ENCODE peak calls at places on chromosomes 7 and 10, in ten cellular contexts. One of them, this sample, is unnamed.

GRCh38 chr7:65951837-65952578 is 30.0 kb downstream of the GUSB start:
- DNase-seq in activated CD4-positive, alpha-beta T cell treated with anti-CD3 and anti-CD28 coated beads, Interleukin-2, amount 10 ng/mL, durations not matched to agents 7 days and 5 days: no peak
- DNase-seq in T-helper 1 cell: no peak
- DNase-seq in posterior vena cava: no peak
- DNase-seq in astrocyte of the hippocampus: peak; percentile 17
- DNase-seq in glutamatergic neuron: no peak
- DNase-seq in activated gamma-delta T cell: no peak
- DNase-seq in HCEC 1CT: no peak
- DNase-seq in AG04450: no peak
- DNase-seq in NT2/D1: no peak
- DNase-seq in this sample: no peak

GRCh38 chr7:141362580-141363435 is 188.4 kb upstream of the AGK start:
- DNase-seq in HCEC 1CT: peak; percentile 88
- DNase-seq in AG04450: no peak
- DNase-seq in glutamatergic neuron: no peak
- DNase-seq in activated CD4-positive, alpha-beta T cell treated with anti-CD3 and anti-CD28 coated beads, Interleukin-2, amount 10 ng/mL, durations not matched to agents 7 days and 5 days: no peak
- DNase-seq in T-helper 1 cell: no peak
- DNase-seq in activated gamma-delta T cell: no peak
- DNase-seq in astrocyte of the hippocampus: peak; percentile 94
- DNase-seq in NT2/D1: peak; percentile 32
- DNase-seq in posterior vena cava: no peak
- DNase-seq in this sample: no peak

GRCh38 chr7:81234896-81235295 is 316.0 kb upstream of the SEMA3C start:
- DNase-seq in glutamatergic neuron: no peak
- DNase-seq in NT2/D1: no peak
- DNase-seq in astrocyte of the hippocampus: no peak
- DNase-seq in posterior vena cava: no peak
- DNase-seq in HCEC 1CT: peak; percentile 15
- DNase-seq in activated gamma-delta T cell: no peak
- DNase-seq in T-helper 1 cell: no peak
- DNase-seq in activated CD4-positive, alpha-beta T cell treated with anti-CD3 and anti-CD28 coated beads, Interleukin-2, amount 10 ng/mL, durations not matched to agents 7 days and 5 days: no peak
- DNase-seq in AG04450: no peak
- DNase-seq in this sample: no peak

GRCh38 chr10:9814285-9814866 is 1203.3 kb upstream of the CELF2 start:
- DNase-seq in T-helper 1 cell: no peak
- DNase-seq in activated gamma-delta T cell: no peak
- DNase-seq in astrocyte of the hippocampus: peak; percentile 8
- DNase-seq in HCEC 1CT: peak; percentile 0
- DNase-seq in AG04450: no peak
- DNase-seq in activated CD4-positive, alpha-beta T cell treated with anti-CD3 and anti-CD28 coated beads, Interleukin-2, amount 10 ng/mL, durations not matched to agents 7 days and 5 days: no peak
- DNase-seq in posterior vena cava: no peak
- DNase-seq in glutamatergic neuron: no peak
- DNase-seq in NT2/D1: no peak
- DNase-seq in this sample: no peak

GRCh38 chr10:101889256-101890210 is 45.9 kb upstream of the KCNIP2 start:
- DNase-seq in T-helper 1 cell: peak; percentile 30
- DNase-seq in astrocyte of the hippocampus: peak; percentile 84
- DNase-seq in HCEC 1CT: peak; percentile 60
- DNase-seq in glutamatergic neuron: peak; percentile 91
- DNase-seq in activated CD4-positive, alpha-beta T cell treated with anti-CD3 and anti-CD28 coated beads, Interleukin-2, amount 10 ng/mL, durations not matched to agents 7 days and 5 days: peak; percentile 82
- DNase-seq in activated gamma-delta T cell: no peak
- DNase-seq in posterior vena cava: peak; percentile 88
- DNase-seq in AG04450: peak; percentile 61
- DNase-seq in NT2/D1: peak; percentile 46
- DNase-seq in this sample: peak; percentile 51

GRCh38 chr10:58438340-58438739 is 53.1 kb downstream of the TFAM start:
- DNase-seq in activated CD4-positive, alpha-beta T cell treated with anti-CD3 and anti-CD28 coated beads, Interleukin-2, amount 10 ng/mL, durations not matched to agents 7 days and 5 days: no peak
- DNase-seq in HCEC 1CT: peak; percentile 85
- DNase-seq in T-helper 1 cell: no peak
- DNase-seq in posterior vena cava: no peak
- DNase-seq in NT2/D1: no peak
- DNase-seq in AG04450: no peak
- DNase-seq in activated gamma-delta T cell: no peak
- DNase-seq in glutamatergic neuron: no peak
- DNase-seq in astrocyte of the hippocampus: peak; percentile 76
- DNase-seq in this sample: no peak

GRCh38 chr10:120478401-120478800 is 21.4 kb downstream of the PLPP4 start:
- DNase-seq in HCEC 1CT: no peak
- DNase-seq in NT2/D1: no peak
- DNase-seq in glutamatergic neuron: no peak
- DNase-seq in activated CD4-positive, alpha-beta T cell treated with anti-CD3 and anti-CD28 coated beads, Interleukin-2, amount 10 ng/mL, durations not matched to agents 7 days and 5 days: no peak
- DNase-seq in AG04450: no peak
- DNase-seq in posterior vena cava: no peak
- DNase-seq in astrocyte of the hippocampus: no peak
- DNase-seq in activated gamma-delta T cell: no peak
- DNase-seq in T-helper 1 cell: no peak
- DNase-seq in this sample: no peak

GRCh38 chr7:148972360-148972759 is 55.9 kb downstream of the PDIA4 start:
- DNase-seq in glutamatergic neuron: no peak
- DNase-seq in T-helper 1 cell: no peak
- DNase-seq in activated gamma-delta T cell: no peak
- DNase-seq in activated CD4-positive, alpha-beta T cell treated with anti-CD3 and anti-CD28 coated beads, Interleukin-2, amount 10 ng/mL, durations not matched to agents 7 days and 5 days: no peak
- DNase-seq in posterior vena cava: peak; percentile 61
- DNase-seq in astrocyte of the hippocampus: no peak
- DNase-seq in AG04450: no peak
- DNase-seq in HCEC 1CT: no peak
- DNase-seq in NT2/D1: no peak
- DNase-seq in this sample: no peak

GRCh38 chr7:19558527-19558926 is 150.3 kb downstream of the POLR1F start:
- DNase-seq in glutamatergic neuron: no peak
- DNase-seq in posterior vena cava: no peak
- DNase-seq in HCEC 1CT: peak; percentile 88
- DNase-seq in astrocyte of the hippocampus: peak; percentile 21
- DNase-seq in T-helper 1 cell: no peak
- DNase-seq in activated CD4-positive, alpha-beta T cell treated with anti-CD3 and anti-CD28 coated beads, Interleukin-2, amount 10 ng/mL, durations not matched to agents 7 days and 5 days: no peak
- DNase-seq in activated gamma-delta T cell: no peak
- DNase-seq in AG04450: no peak
- DNase-seq in NT2/D1: no peak
- DNase-seq in this sample: no peak

GRCh38 chr7:140165422-140165821 is 11.4 kb downstream of the KDM7A start:
- DNase-seq in activated CD4-positive, alpha-beta T cell treated with anti-CD3 and anti-CD28 coated beads, Interleukin-2, amount 10 ng/mL, durations not matched to agents 7 days and 5 days: no peak
- DNase-seq in AG04450: peak; percentile 46
- DNase-seq in T-helper 1 cell: no peak
- DNase-seq in NT2/D1: no peak
- DNase-seq in HCEC 1CT: peak; percentile 73
- DNase-seq in posterior vena cava: no peak
- DNase-seq in activated gamma-delta T cell: no peak
- DNase-seq in astrocyte of the hippocampus: peak; percentile 28
- DNase-seq in glutamatergic neuron: no peak
- DNase-seq in this sample: no peak

GRCh38 chr7:131947661-131948060 is 391.2 kb upstream of the PODXL start:
- DNase-seq in glutamatergic neuron: no peak
- DNase-seq in NT2/D1: no peak
- DNase-seq in T-helper 1 cell: no peak
- DNase-seq in posterior vena cava: no peak
- DNase-seq in HCEC 1CT: no peak
- DNase-seq in AG04450: no peak
- DNase-seq in activated gamma-delta T cell: no peak
- DNase-seq in astrocyte of the hippocampus: no peak
- DNase-seq in activated CD4-positive, alpha-beta T cell treated with anti-CD3 and anti-CD28 coated beads, Interleukin-2, amount 10 ng/mL, durations not matched to agents 7 days and 5 days: no peak
- DNase-seq in this sample: no peak

GRCh38 chr7:23955145-23955544 is 245.1 kb downstream of the STK31 start:
- DNase-seq in HCEC 1CT: peak; percentile 52
- DNase-seq in NT2/D1: no peak
- DNase-seq in astrocyte of the hippocampus: peak; percentile 19
- DNase-seq in posterior vena cava: no peak
- DNase-seq in activated gamma-delta T cell: no peak
- DNase-seq in activated CD4-positive, alpha-beta T cell treated with anti-CD3 and anti-CD28 coated beads, Interleukin-2, amount 10 ng/mL, durations not matched to agents 7 days and 5 days: no peak
- DNase-seq in T-helper 1 cell: no peak
- DNase-seq in AG04450: no peak
- DNase-seq in glutamatergic neuron: no peak
- DNase-seq in this sample: no peak